ENCODE peak calls at places on chromosomes 16 and 17, in seven cellular contexts. Q, O, F, G, B, A and N are unnamed samples.

GRCh38 chr17:67942810-67943209 is 53.5 kb downstream of the C17orf58 start:
- DNase-seq in A (peak), B (no peak), O (no peak), F (no peak), G (no peak), Q (no peak), N (no peak)

GRCh38 chr17:62800580-62800979 is 7.5 kb downstream of the MARCHF10 start:
- DNase-seq in Q (no peak), O (no peak), A (no peak), G (no peak), B (peak), F (no peak), N (no peak)

GRCh38 chr16:72644911-72645310 is 403.0 kb downstream of the ZFHX3 start:
- DNase-seq in F (no peak), O (no peak), B (no peak), Q (no peak), G (no peak), A (no peak), N (no peak)

GRCh38 chr17:66540131-66540781 is 237.8 kb downstream of the PRKCA start:
- DNase-seq in B (no peak), A (no peak), Q (peak), O (no peak), F (no peak), G (no peak), N (peak)

GRCh38 chr17:47895254-47895855 is 681 bp upstream of the SP2 start:
- DNase-seq in A (no peak), Q (no peak), B (peak), O (peak), G (peak), F (no peak), N (no peak)

GRCh38 chr17:62662855-62663254 is 35.4 kb downstream of the MRC2 start:
- DNase-seq in G (no peak), A (no peak), O (no peak), B (no peak), Q (no peak), F (no peak), N (no peak)

GRCh38 chr17:3911271-3912053 is 4.8 kb downstream of the P2RX1 start:
- DNase-seq in Q (no peak), B (no peak), O (no peak), G (peak), A (no peak), F (peak), N (no peak)

GRCh38 chr17:3727041-3727440 is 3.3 kb downstream of the HASPIN start:
- DNase-seq in O (no peak), A (no peak), Q (no peak), F (no peak), B (no peak), G (no peak), N (no peak)

GRCh38 chr16:51426276-51426675 is 275.2 kb upstream of the SALL1 start:
- DNase-seq in O (no peak), Q (no peak), A (no peak), G (no peak), F (no peak), B (no peak), N (no peak)

GRCh38 chr17:8324132-8324531 is 14.1 kb downstream of the ARHGEF15 start:
- DNase-seq in F (no peak), O (no peak), A (no peak), B (no peak), G (no peak), Q (no peak), N (no peak)

GRCh38 chr17:74842599-74843351 is 16.9 kb downstream of the GRIN2C start:
- DNase-seq in Q (peak), O (peak), G (no peak), B (peak), A (peak), F (peak), N (peak)

GRCh38 chr17:1461193-1461944 is 5.3 kb upstream of the CRK start:
- DNase-seq in A (no peak), G (no peak), Q (no peak), B (no peak), O (no peak), F (no peak), N (no peak)

GRCh38 chr17:77131919-77132318 is 8.8 kb upstream of the SEC14L1 start:
- DNase-seq in Q (no peak), O (no peak), F (no peak), A (no peak), B (no peak), G (no peak), N (no peak)

GRCh38 chr17:45081046-45081703 is 20.1 kb downstream of the NMT1 start:
- DNase-seq in F (no peak), G (no peak), Q (no peak), B (no peak), A (no peak), O (no peak), N (no peak)

GRCh38 chr17:7404737-7405412 is 978 bp upstream of the TMEM256 start:
- DNase-seq in O (peak), B (peak), Q (peak), A (peak), G (peak), F (peak), N (peak)

GRCh38 chr16:14562691-14563491 is 67.2 kb downstream of the PARN start:
- DNase-seq in B (peak), G (no peak), O (no peak), Q (no peak), F (no peak), A (peak), N (no peak)

GRCh38 chr17:12667299-12667958 is 1.7 kb downstream of the MYOCD start:
- DNase-seq in Q (no peak), G (no peak), O (no peak), F (no peak), A (peak), B (no peak), N (no peak)

GRCh38 chr17:42337442-42337841 is 49.1 kb downstream of the STAT5A start:
- DNase-seq in A (no peak), B (no peak), F (no peak), Q (no peak), G (no peak), O (no peak), N (no peak)

GRCh38 chr17:2025622-2026309 is 632 bp upstream of the RTN4RL1 start:
- DNase-seq in F (peak), G (no peak), A (peak), O (peak), B (peak), Q (peak), N (no peak)

GRCh38 chr17:78342438-78343098 is 17.3 kb downstream of the SOCS3 start:
- DNase-seq in Q (no peak), F (peak), O (peak), G (peak), B (peak), A (no peak), N (no peak)

GRCh38 chr17:82772026-82772425 is 20.2 kb downstream of the TBCD start:
- DNase-seq in A (no peak), B (peak), O (no peak), F (peak), Q (no peak), G (no peak), N (no peak)

GRCh38 chr17:64992325-64992802 is 64.2 kb downstream of the GNA13 start:
- DNase-seq in F (no peak), G (no peak), B (no peak), O (no peak), A (no peak), Q (no peak), N (no peak)

GRCh38 chr17:10482252-10482651 is 12.9 kb upstream of the MYH4 start:
- DNase-seq in Q (no peak), F (no peak), G (no peak), A (no peak), O (no peak), B (no peak), N (no peak)

GRCh38 chr17:60602871-60603270 is 2.9 kb downstream of the PPM1D start:
- DNase-seq in O (no peak), A (no peak), B (no peak), F (no peak), Q (no peak), G (no peak), N (no peak)
- H3K27ac ChIP-seq in O (no peak), A (no peak), B (no peak), F (no peak), Q (no peak), G (no peak), N (no peak)

DNA sequence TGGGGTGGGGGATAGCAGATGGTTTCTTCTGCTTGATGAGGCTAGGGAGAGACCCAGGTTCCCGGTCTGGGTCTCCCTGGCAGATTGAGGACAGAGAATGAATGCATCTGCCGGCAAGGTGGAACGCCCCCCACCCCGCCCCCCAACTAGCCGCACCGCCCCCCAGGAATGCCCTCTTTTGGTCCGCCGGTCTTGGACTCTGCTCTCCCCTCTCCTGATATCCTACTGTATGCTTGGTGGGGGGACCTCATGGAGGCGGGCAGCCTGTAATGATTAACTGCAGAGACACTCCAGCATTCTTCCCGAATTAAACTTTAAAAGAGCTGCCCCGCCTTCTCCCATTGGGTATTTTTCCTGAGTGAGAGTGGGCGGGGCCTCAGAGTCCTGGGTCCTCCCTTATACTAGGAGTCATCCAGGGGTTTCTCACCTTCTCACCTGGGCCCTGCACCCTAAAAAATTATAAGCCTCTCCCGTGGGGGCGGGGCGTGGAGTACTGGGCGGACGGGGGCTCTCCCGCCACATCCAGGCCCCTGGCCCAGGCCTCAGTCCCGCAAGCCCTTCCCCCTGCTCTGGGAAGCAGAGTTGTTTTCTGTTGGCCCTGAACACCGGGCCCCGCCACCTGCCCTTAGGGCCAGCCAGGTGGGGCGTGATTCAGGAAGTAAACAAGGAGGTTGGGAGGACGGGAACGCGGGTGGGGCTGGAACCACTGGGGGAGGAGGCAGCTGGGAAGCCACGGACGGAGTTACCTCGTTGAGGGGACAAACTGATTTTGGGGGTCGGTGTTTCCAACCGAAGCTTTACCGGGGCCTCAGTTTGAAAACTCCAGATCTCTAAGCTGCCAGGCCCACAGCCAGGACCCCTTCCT is 1.5 kb downstream of the GRB7 start:
- DNase-seq in Q (no peak), O (peak), F (peak), B (peak), A (peak), G (peak), N (no peak)
- H3K27ac ChIP-seq in Q (no peak), O (peak), F (peak), B (peak), A (no peak), G (peak), N (no peak)

DNA sequence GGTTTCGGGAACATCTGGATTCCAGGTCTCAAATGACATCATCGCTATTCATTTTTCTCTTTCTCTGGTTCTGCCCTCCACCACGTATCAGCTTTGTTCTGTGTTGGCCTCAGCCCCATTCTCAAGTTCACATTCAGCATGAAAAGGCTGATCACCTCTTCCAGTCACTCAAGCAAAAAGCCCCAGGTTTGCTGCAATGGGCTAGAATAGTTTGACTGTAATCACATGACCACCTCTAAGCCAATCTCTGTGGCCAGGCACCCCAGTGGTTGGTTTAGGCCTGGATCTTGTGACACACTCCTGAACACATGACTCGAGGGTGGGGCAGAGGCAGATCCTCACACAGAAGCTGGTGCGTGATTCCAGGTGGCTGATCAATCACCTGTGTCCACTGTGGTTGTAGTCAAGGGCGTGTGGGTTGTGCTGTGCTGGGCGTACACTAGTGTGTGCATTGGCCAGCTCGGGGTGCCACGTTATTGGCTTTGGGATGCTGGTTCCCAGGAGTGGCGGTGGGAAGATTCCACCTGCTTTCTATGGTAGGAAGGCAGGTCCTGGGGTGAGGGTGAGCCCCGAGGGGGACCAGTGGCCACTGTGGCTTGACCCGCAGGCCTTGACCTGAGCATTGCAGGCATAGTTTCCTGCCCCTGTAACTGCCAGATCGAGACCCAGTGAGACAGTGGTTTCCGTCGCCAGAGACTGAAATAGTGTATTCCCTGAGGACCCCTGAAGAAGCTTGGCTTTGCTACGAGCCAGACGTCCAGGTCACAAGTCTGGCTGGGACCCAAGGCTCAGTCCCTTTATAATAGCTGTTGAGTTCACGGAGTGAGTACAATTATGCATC is 12.0 kb downstream of the EEF2K start:
- DNase-seq in O (no peak), F (no peak), A (no peak), Q (no peak), G (no peak), B (no peak), N (no peak)
- H3K27ac ChIP-seq in O (peak), F (no peak), A (no peak), Q (no peak), G (no peak), B (no peak), N (no peak)

DNA sequence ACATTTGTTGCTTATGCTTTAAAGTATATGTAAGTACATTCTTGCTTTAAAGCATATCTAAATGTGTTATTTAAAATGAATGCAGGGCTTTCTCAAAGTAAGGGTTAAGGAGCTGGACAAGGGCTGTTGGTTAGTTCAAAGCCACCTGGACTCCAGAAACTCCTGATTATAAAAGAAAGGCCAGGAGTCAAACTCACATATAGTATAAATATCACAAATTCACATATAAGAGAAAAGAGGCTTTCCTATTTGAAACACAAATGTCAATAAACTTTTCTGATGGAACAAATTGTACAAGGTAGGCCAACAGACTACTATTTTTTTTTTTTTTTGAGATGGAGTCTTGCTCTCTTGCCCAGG is 84.5 kb upstream of the CORO6 start:
- DNase-seq in A (no peak), Q (no peak), B (no peak), O (no peak), F (no peak), G (no peak), N (no peak)
- H3K27ac ChIP-seq in A (no peak), Q (no peak), B (peak), O (peak), F (peak), G (peak), N (no peak)

DNA sequence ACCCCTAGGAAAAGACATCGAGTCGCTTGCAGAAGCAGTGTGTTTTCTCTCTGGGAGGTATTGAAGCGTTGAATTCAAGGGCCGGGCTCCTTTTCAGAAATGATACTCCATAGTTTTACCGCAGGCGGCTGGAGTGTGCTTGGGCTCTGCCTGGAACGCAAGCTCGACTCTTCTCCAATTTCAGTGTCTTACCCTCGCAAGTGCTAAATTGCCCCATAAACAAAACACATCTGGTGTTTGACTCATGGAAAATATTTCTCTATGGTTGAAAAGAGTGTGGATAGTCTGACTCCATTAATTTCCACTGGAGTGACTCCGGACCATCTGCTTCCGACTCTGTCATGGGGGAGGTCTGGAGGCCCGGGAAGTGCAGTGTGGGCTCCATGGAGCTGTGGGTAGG is 120.0 kb upstream of the CDH13 start:
- DNase-seq in B (no peak), O (no peak), A (no peak), F (no peak), Q (no peak), G (no peak), N (no peak)
- H3K27ac ChIP-seq in B (no peak), O (no peak), A (no peak), F (no peak), Q (no peak), G (no peak), N (no peak)

GRCh38 chr16:74035816-74036215 is 260.8 kb upstream of the PSMD7 start:
- DNase-seq in F (no peak), O (no peak), B (no peak), Q (no peak), A (peak), G (no peak), N (no peak)
- H3K27ac ChIP-seq in F (no peak), O (no peak), B (no peak), Q (no peak), A (no peak), G (no peak), N (no peak)

DNA sequence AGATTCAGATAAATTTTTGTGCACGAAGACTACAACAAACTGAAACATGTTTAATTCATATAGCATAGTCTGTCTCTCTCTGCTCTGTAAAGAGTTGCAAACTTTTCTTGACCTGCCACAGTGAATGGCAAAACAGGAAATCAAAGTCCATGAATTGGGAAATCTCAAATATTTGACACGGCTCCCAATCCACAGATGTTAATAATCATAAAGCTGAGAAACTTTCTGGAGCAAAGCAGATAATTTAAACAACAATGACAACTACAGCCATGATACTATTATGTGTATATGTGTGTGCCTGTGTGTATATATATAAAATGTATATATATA is 743 bp upstream of the ABCA6 start:
- DNase-seq in B (no peak), G (no peak), F (no peak), O (no peak), Q (no peak), A (no peak), N (no peak)
- H3K27ac ChIP-seq in B (no peak), G (peak), F (peak), O (peak), Q (peak), A (no peak), N (no peak)

DNA sequence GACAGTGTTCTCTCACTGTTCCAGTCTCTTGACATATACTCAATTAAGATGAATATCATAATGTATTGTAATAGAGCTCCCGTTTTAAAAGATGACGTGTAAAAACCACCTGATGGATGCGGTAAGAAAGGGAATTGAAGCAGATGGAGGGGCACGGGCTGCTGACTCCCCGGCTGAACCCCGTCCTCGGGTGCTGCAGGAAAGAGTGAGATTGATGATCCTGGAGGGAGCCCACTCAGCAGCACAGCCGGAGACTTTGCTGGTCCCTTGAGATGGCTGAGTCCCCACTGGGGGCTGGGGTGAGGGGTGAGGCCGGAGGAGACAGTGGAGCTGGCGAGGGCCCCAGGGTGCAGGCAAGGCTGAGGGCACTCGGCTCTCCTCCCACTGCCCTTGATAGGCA is 217.4 kb downstream of the RPTOR start:
- DNase-seq in B (no peak), A (no peak), F (no peak), O (no peak), Q (no peak), G (no peak), N (no peak)
- H3K27ac ChIP-seq in B (no peak), A (no peak), F (no peak), O (no peak), Q (no peak), G (no peak), N (no peak)